ENCODE peak calls at places on chromosome 4, in six cellular contexts. G is ovary, T is choroid plexus epithelial cell, W is body of pancreas, J is epithelial cell of esophagus, P is cardiac fibroblast. S is an unnamed sample.

GRCh38 chr4:147683717-147684700 is at the start of gene PRMT9:
- DNase-seq in G (peak; percentile 97), T (peak; percentile 92), W (peak; percentile 90), J (peak; percentile 89), P (peak; percentile 97), S (peak; percentile 56)

GRCh38 chr4:797066-797465 is 28.9 kb downstream of the CPLX1 start:
- DNase-seq in G (no peak), T (no peak), W (peak; percentile 36), J (no peak), P (no peak), S (no peak)

GRCh38 chr4:54586343-54586953 is 71.3 kb upstream of the KIT start:
- DNase-seq in G (no peak), T (peak; percentile 63), W (no peak), J (peak; percentile 44), P (peak; percentile 7), S (peak; percentile 25)

GRCh38 chr4:61528595-61528994 is 328.5 kb downstream of the ADGRL3 start:
- DNase-seq in G (no peak), T (no peak), W (no peak), J (no peak), P (no peak), S (no peak)

GRCh38 chr4:24915121-24915922 is 2.5 kb upstream of the CCDC149 start:
- DNase-seq in G (no peak), T (peak; percentile 37), W (no peak), J (peak; percentile 27), P (peak; percentile 26), S (no peak)

GRCh38 chr4:144575181-144575580 is 70.8 kb upstream of the HHIP start:
- DNase-seq in G (no peak), T (no peak), W (no peak), J (no peak), P (peak; percentile 54), S (no peak)

GRCh38 chr4:3442959-3443749 is 1.4 kb downstream of the HGFAC start:
- DNase-seq in G (peak; percentile 73), T (peak; percentile 30), W (no peak), J (peak; percentile 42), P (peak; percentile 44), S (no peak)

GRCh38 chr4:1402021-1402515 is 4.2 kb downstream of the NKX1-1 start:
- DNase-seq in G (no peak), T (no peak), W (no peak), J (no peak), P (no peak), S (no peak)

GRCh38 chr4:104394409-104394813 is 100.3 kb downstream of the CXXC4 start:
- DNase-seq in G (no peak), T (no peak), W (no peak), J (no peak), P (no peak), S (no peak)

GRCh38 chr4:52081216-52081615 is 30.1 kb downstream of the SPATA18 start:
- DNase-seq in G (no peak), T (no peak), W (no peak), J (no peak), P (no peak), S (no peak)

GRCh38 chr4:86963697-86964096 is 28.9 kb downstream of the AFF1 start:
- DNase-seq in G (no peak), T (no peak), W (no peak), J (peak; percentile 73), P (no peak), S (peak; percentile 85)

GRCh38 chr4:163070023-163070422 is 96.7 kb downstream of the NAF1 start:
- DNase-seq in G (no peak), T (peak; percentile 20), W (no peak), J (no peak), P (no peak), S (no peak)

GRCh38 chr4:171433674-171434073 is 379.5 kb upstream of the GALNTL6 start:
- DNase-seq in G (no peak), T (no peak), W (no peak), J (no peak), P (no peak), S (no peak)
- TF ChIP-seq CTCF in G (no peak), T (no peak), W (no peak), J (no peak), P (no peak), S (no peak)

GRCh38 chr4:39446842-39447573 is 11.7 kb downstream of the RPL9 start:
- DNase-seq in G (peak; percentile 71), T (peak; percentile 79), W (peak; percentile 39), J (peak; percentile 85), P (peak; percentile 76), S (no peak)
- H3K4me3 ChIP-seq in G (peak overlapping the region; percentile 36), T (peak overlapping the region; percentile 53), W (no peak overlapping the region), J (peak overlapping the region; percentile 47), P (peak overlapping the region; percentile 43), S (peak overlapping the region; percentile 12)

GRCh38 chr4:73617256-73617655 is 3.0 kb downstream of the RASSF6 start:
- DNase-seq in G (no peak), T (no peak), W (no peak), J (peak; percentile 51), P (no peak), S (no peak)

GRCh38 chr4:73619351-73619750 is 885 bp downstream of the RASSF6 start:
- DNase-seq in G (no peak), T (no peak), W (no peak), J (peak; percentile 4), P (no peak), S (no peak)

GRCh38 chr4:73615613-73616012 is 4.6 kb downstream of the RASSF6 start:
- DNase-seq in G (no peak), T (peak; percentile 39), W (no peak), J (peak; percentile 60), P (no peak), S (no peak)

GRCh38 chr4:73621357-73621756 is 1.1 kb upstream of the RASSF6 start:
- DNase-seq in G (no peak), T (no peak), W (no peak), J (peak; percentile 63), P (no peak), S (no peak)

GRCh38 chr4:73620115-73620792 is at the start of gene RASSF6:
- DNase-seq in G (peak; percentile 46), T (peak; percentile 27), W (peak; percentile 87), J (peak; percentile 88), P (no peak), S (no peak)
- TF ChIP-seq CTCF in G (no peak), T (no peak), W (no peak), J (no peak), P (no peak), S (no peak)

GRCh38 chr4:178105223-178105622 is 663.0 kb upstream of the AGA start:
- DNase-seq in G (no peak), T (no peak), W (no peak), J (no peak), P (no peak), S (no peak)

DNA sequence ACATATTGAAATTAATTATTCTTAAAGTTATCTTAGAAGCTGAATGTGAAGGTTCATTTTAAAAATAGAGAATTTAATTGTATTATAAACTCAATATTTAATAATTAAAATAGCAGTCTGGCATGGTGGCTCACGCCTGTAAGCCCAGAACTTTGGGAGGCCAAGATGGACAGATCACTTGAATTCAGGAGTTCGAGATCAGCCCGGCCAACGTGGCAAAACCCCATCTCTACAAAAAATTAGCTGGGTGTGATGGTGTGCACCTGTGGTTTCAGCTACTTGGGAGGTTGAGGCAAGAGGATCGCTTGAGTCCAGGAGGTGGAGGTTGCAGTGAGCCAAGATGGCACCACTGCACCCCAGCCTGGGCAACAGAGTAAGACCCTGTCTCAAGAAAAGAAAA is 659.9 kb upstream of the AGA start:
- DNase-seq in G (no peak), T (no peak), W (no peak), J (no peak), P (no peak), S (no peak)
- H3K4me3 ChIP-seq in G (no peak overlapping the region), T (no peak overlapping the region), W (no peak overlapping the region), J (no peak overlapping the region), P (no peak overlapping the region), S (no peak overlapping the region)

GRCh38 chr4:67106846-67107467 is 438.3 kb downstream of the CENPC start:
- DNase-seq in G (no peak), T (peak; percentile 7), W (no peak), J (peak; percentile 5), P (no peak), S (peak; percentile 7)

GRCh38 chr4:67101612-67102011 is 443.7 kb downstream of the CENPC start:
- DNase-seq in G (no peak), T (no peak), W (no peak), J (no peak), P (no peak), S (no peak)

GRCh38 chr4:67104145-67104544 is 441.2 kb downstream of the CENPC start:
- DNase-seq in G (no peak), T (no peak), W (no peak), J (peak; percentile 15), P (no peak), S (no peak)

DNA sequence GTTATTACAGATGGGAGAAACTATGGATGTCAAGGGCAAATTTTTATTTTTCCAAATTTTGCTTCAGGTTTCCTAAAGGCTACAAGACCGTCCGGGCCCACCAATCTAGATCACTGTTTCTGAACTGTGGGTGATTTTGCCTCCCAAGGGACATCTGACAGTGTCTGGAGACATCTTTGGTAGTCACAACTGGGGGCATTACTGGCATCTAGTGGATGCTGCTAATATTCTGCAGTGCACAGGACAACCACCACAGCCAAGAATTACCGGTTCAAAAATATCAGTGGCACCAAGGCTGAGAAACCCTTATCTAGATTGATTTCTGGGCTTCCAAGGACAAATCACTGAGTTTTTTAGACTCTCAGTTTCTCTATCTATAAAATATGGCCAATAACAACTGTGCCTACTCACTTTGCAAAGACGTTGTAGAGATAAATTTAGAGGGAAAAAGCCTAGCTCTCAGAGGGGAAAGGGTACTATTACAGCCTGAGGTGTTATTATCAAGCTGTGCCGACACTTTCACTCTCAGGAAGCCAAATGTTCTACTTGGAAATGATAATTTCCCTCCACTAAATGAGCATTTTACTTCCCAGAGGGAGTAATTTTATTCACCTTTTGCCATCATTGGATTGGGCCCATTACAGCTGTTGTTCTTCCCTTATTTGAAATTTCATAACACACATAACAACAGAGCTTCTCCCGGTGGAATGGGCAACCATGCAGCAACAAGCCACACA is 442.1 kb downstream of the CENPC start:
- DNase-seq in G (no peak), T (no peak), W (no peak), J (no peak), P (no peak), S (no peak)
- TF ChIP-seq CTCF in G (no peak), T (no peak), W (no peak), J (no peak), P (no peak), S (no peak)

GRCh38 chr4:77582151-77582550 is 23.5 kb upstream of the CXCL13 start:
- DNase-seq in G (no peak), T (peak; percentile 52), W (no peak), J (peak; percentile 37), P (no peak), S (no peak)
- H3K4me3 ChIP-seq in G (no peak overlapping the region), T (no peak overlapping the region), W (no peak overlapping the region), J (no peak overlapping the region), P (no peak overlapping the region), S (no peak overlapping the region)